ENCODE peak calls at places on chromosomes 4 and X, in five cellular contexts. One of them, this sample, is unnamed.

GRCh38 chr4:3816256-3816825 is 50.2 kb downstream of the ADRA2C start:
- DNase-seq in tibial artery: no peak
- DNase-seq in Caco-2: no peak
- DNase-seq in AG04449: no peak
- DNase-seq in bronchial epithelial cell: no peak
- DNase-seq in this sample: no peak

GRCh38 chr4:77434299-77435092 is 171.1 kb upstream of the CXCL13 start:
- DNase-seq in AG04449: no peak
- DNase-seq in tibial artery: peak; percentile 62
- DNase-seq in Caco-2: no peak
- DNase-seq in bronchial epithelial cell: no peak
- DNase-seq in this sample: no peak

GRCh38 chr4:102606261-102606660 is 105.1 kb downstream of the NFKB1 start:
- DNase-seq in bronchial epithelial cell: no peak
- DNase-seq in tibial artery: no peak
- DNase-seq in AG04449: no peak
- DNase-seq in Caco-2: no peak
- DNase-seq in this sample: no peak

GRCh38 chr4:20426028-20426427 is 174.3 kb downstream of the SLIT2 start:
- DNase-seq in AG04449: no peak
- DNase-seq in bronchial epithelial cell: no peak
- DNase-seq in Caco-2: no peak
- DNase-seq in tibial artery: no peak
- DNase-seq in this sample: no peak

GRCh38 chr4:165185448-165185847 is 21.9 kb upstream of the KLHL2 start:
- DNase-seq in AG04449: no peak
- DNase-seq in tibial artery: no peak
- DNase-seq in bronchial epithelial cell: no peak
- DNase-seq in Caco-2: no peak
- DNase-seq in this sample: no peak

GRCh38 chrX:150696264-150696789 is 3.1 kb downstream of the MTMR1 start:
- DNase-seq in bronchial epithelial cell: no peak
- DNase-seq in AG04449: no peak
- DNase-seq in Caco-2: no peak
- DNase-seq in tibial artery: no peak
- DNase-seq in this sample: no peak

GRCh38 chrX:68881911-68882310 is 53.1 kb downstream of the EFNB1 start:
- DNase-seq in tibial artery: no peak
- DNase-seq in AG04449: no peak
- DNase-seq in Caco-2: no peak
- DNase-seq in bronchial epithelial cell: no peak
- DNase-seq in this sample: no peak

GRCh38 chr4:2350982-2351381 is 67.5 kb downstream of the ZFYVE28 start:
- DNase-seq in bronchial epithelial cell: no peak
- DNase-seq in AG04449: no peak
- DNase-seq in Caco-2: no peak
- DNase-seq in tibial artery: peak; percentile 7
- DNase-seq in this sample: no peak

GRCh38 chrX:18354369-18355329 is at the start of gene SCML2:
- DNase-seq in Caco-2: peak; percentile 74
- DNase-seq in AG04449: no peak
- DNase-seq in tibial artery: peak; percentile 22
- DNase-seq in bronchial epithelial cell: no peak
- DNase-seq in this sample: no peak

GRCh38 chr4:184688447-184688846 is 38.9 kb downstream of the PRIMPOL start:
- DNase-seq in Caco-2: no peak
- DNase-seq in tibial artery: no peak
- DNase-seq in AG04449: peak; percentile 76
- DNase-seq in bronchial epithelial cell: peak; percentile 97
- DNase-seq in this sample: peak; percentile 52

GRCh38 chrX:115183980-115184379 is 5.2 kb upstream of the RBMXL3 start:
- DNase-seq in Caco-2: no peak
- DNase-seq in AG04449: no peak
- DNase-seq in tibial artery: no peak
- DNase-seq in bronchial epithelial cell: no peak
- DNase-seq in this sample: no peak

GRCh38 chrX:70494441-70494840 is 49.8 kb downstream of the DLG3 start:
- DNase-seq in Caco-2: no peak
- DNase-seq in tibial artery: no peak
- DNase-seq in bronchial epithelial cell: peak; percentile 15
- DNase-seq in AG04449: no peak
- DNase-seq in this sample: no peak

GRCh38 chr4:81466841-81467671 is 4.7 kb downstream of the RASGEF1B start:
- DNase-seq in Caco-2: peak; percentile 78
- DNase-seq in AG04449: peak; percentile 33
- DNase-seq in bronchial epithelial cell: peak; percentile 92
- DNase-seq in tibial artery: peak; percentile 67
- DNase-seq in this sample: peak; percentile 29

GRCh38 chr4:174099712-174100111 is 183.8 kb downstream of the FBXO8 start:
- DNase-seq in bronchial epithelial cell: no peak
- DNase-seq in Caco-2: no peak
- DNase-seq in AG04449: no peak
- DNase-seq in tibial artery: no peak
- DNase-seq in this sample: no peak

GRCh38 chr4:71377561-71377960 is 38.7 kb downstream of the SLC4A4 start:
- DNase-seq in AG04449: peak; percentile 36
- DNase-seq in bronchial epithelial cell: peak; percentile 81
- DNase-seq in tibial artery: no peak
- DNase-seq in Caco-2: no peak
- DNase-seq in this sample: no peak

GRCh38 chrX:134172588-134173259 is 64.3 kb upstream of the CCDC160 start:
- DNase-seq in tibial artery: no peak
- DNase-seq in AG04449: no peak
- DNase-seq in bronchial epithelial cell: no peak
- DNase-seq in Caco-2: no peak
- DNase-seq in this sample: no peak

DNA sequence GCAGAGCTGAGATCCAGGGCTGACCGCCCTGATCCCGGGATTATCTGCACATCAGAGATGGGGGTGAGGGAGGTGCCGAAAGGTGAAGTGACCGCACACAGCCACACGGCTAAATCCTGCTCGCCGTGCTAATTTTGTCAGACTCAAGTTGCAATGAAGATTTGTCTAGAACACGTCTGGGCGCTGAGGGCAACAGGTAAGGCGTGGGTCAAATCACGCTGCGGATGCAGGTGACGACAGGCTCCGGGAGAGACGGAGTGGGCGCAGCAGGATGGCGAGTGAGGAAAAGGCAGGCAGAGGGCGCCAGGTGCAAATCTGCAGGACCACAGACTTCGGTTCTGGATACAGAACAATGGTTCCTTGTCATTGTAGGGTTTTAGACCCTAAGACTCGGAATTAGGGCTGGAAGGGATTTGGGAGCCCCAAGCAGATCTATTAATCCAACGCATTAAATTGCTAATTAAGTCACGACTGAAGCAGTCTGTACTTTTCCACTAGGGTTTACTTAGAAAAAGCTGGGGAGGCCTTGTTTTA is 1.9 kb upstream of the TBC1D14 start:
- DNase-seq in tibial artery: no peak
- DNase-seq in AG04449: no peak
- DNase-seq in bronchial epithelial cell: peak; percentile 46
- DNase-seq in Caco-2: peak; percentile 49
- DNase-seq in this sample: no peak
- TF ChIP-seq CTCF in tibial artery: peak; percentile 13
- TF ChIP-seq CTCF in AG04449: peak; percentile 51
- TF ChIP-seq CTCF in bronchial epithelial cell: peak; percentile 77
- TF ChIP-seq CTCF in Caco-2: no peak
- TF ChIP-seq CTCF in this sample: peak; percentile 68

DNA sequence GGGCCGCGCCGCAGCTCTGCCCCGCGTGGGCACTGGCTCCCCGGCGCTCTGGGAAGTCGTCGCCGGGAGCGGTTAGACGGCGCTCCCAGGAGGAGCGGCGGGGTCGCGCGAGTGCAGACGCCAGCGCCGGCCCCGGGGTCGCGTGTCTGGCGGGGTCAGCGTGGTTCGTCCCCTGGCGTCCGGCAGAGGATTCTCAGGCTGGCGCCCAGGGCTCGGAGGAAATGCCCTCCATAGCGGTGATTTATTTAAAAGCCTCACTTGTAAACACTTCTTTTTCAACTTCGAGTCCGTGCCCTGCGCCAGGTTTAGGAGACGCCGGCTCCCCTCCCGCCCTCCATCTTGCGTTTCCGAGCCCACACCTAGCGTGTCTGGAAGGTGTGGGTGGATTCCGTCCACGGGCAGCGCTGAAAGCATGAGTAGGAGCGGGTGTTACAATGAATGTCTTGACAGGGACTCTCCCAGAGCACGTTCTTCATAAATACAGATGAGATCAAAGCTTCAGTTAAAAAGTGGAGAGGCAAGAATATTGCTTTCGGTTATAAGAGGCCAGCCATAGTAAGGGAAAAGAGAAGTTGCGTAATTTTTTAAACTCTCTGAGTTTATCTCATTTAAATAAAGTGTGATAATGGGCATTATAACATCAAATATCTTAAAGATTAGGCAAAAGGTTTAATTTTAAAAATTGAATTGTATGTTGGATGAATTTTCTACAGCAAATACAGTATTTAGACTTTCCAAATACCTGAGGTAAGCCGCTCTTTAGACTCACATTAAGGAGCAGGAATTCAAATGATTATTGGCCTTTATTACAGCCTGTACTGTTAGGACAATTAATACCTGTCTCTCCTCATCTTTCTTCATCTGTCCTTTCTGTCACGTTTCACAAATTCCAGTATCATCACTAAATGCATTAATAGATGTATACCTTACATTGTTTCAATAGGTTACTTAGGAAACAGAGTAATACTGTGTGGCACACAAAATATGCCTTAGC is 863 bp downstream of the FAM241A start:
- DNase-seq in Caco-2: peak; percentile 55
- DNase-seq in AG04449: no peak
- DNase-seq in tibial artery: peak; percentile 36
- DNase-seq in bronchial epithelial cell: peak; percentile 58
- DNase-seq in this sample: no peak
- TF ChIP-seq CTCF in Caco-2: no peak
- TF ChIP-seq CTCF in AG04449: peak; percentile 22
- TF ChIP-seq CTCF in tibial artery: peak; percentile 30
- TF ChIP-seq CTCF in bronchial epithelial cell: peak; percentile 19
- TF ChIP-seq CTCF in this sample: no peak

GRCh38 chr4:112266823-112267222 is 18.9 kb downstream of the TIFA start:
- DNase-seq in bronchial epithelial cell: no peak
- DNase-seq in tibial artery: no peak
- DNase-seq in AG04449: no peak
- DNase-seq in Caco-2: no peak
- DNase-seq in this sample: no peak
- TF ChIP-seq CTCF in bronchial epithelial cell: no peak
- TF ChIP-seq CTCF in tibial artery: peak; percentile 37
- TF ChIP-seq CTCF in AG04449: no peak
- TF ChIP-seq CTCF in Caco-2: no peak
- TF ChIP-seq CTCF in this sample: peak; percentile 58

GRCh38 chrX:24145340-24146186 is 4.0 kb upstream of the ZFX start:
- DNase-seq in bronchial epithelial cell: peak; percentile 69
- DNase-seq in Caco-2: no peak
- DNase-seq in AG04449: no peak
- DNase-seq in tibial artery: no peak
- DNase-seq in this sample: no peak
- TF ChIP-seq CTCF in bronchial epithelial cell: no peak
- TF ChIP-seq CTCF in Caco-2: no peak
- TF ChIP-seq CTCF in AG04449: peak; percentile 5
- TF ChIP-seq CTCF in tibial artery: no peak
- TF ChIP-seq CTCF in this sample: peak; percentile 7